ENCODE peak calls at places on chromosomes 12 and 14, in four cellular contexts. I, Y, M and N are unnamed samples.

GRCh38 chr12:80352476-80352875 is 91.6 kb upstream of the PTPRQ start:
- DNase-seq in I (no peak), Y (peak; percentile 22), M (no peak), N (no peak)

GRCh38 chr12:70451528-70451927 is 85.4 kb downstream of the KCNMB4 start:
- DNase-seq in I (no peak), Y (no peak), M (no peak), N (no peak)

GRCh38 chr14:88895116-88895515 is 70.7 kb downstream of the TTC8 start:
- DNase-seq in I (no peak), Y (peak; percentile 56), M (no peak), N (no peak)

GRCh38 chr12:101715045-101715444 is 17.6 kb downstream of the CHPT1 start:
- DNase-seq in I (no peak), Y (no peak), M (no peak), N (no peak)

GRCh38 chr12:52797529-52797894 is 1.6 kb upstream of the KRT3 start:
- DNase-seq in I (no peak), Y (no peak), M (no peak), N (no peak)

GRCh38 chr14:53368714-53369191 is 215.6 kb upstream of the DDHD1 start:
- DNase-seq in I (no peak), Y (peak; percentile 94), M (no peak), N (no peak)

GRCh38 chr12:55828357-55828756 is 1.0 kb downstream of the DNAJC14 start:
- DNase-seq in I (no peak), Y (no peak), M (no peak), N (no peak)

GRCh38 chr14:51605575-51605974 is 46.1 kb upstream of the FRMD6 start:
- DNase-seq in I (no peak), Y (no peak), M (no peak), N (no peak)

GRCh38 chr14:83566567-83566966 is 1963.4 kb upstream of the FLRT2 start:
- DNase-seq in I (no peak), Y (no peak), M (no peak), N (no peak)

GRCh38 chr12:55057466-55057865 is 37.7 kb downstream of the NEUROD4 start:
- DNase-seq in I (no peak), Y (peak; percentile 6), M (no peak), N (no peak)

GRCh38 chr12:25200703-25201102 is 5.7 kb downstream of the ETFRF1 start:
- DNase-seq in I (no peak), Y (peak; percentile 24), M (no peak), N (no peak)

GRCh38 chr12:48998497-48999353 is 450 bp downstream of the DDN start:
- DNase-seq in I (peak; percentile 40), Y (peak; percentile 42), M (peak; percentile 71), N (peak; percentile 88)

GRCh38 chr14:65179918-65180724 is 77.8 kb upstream of the MAX start:
- DNase-seq in I (peak; percentile 60), Y (peak; percentile 96), M (peak; percentile 95), N (peak; percentile 61)

GRCh38 chr12:119940881-119941280 is 48.2 kb upstream of the BICDL1 start:
- DNase-seq in I (no peak), Y (peak; percentile 88), M (no peak), N (no peak)

GRCh38 chr12:6268484-6269157 is 41.9 kb upstream of the PLEKHG6 start:
- DNase-seq in I (no peak), Y (no peak), M (no peak), N (no peak)

GRCh38 chr12:19643635-19644034 is 204.3 kb downstream of the AEBP2 start:
- DNase-seq in I (no peak), Y (peak; percentile 67), M (no peak), N (no peak)

GRCh38 chr14:104461676-104462443 is 117.7 kb upstream of the C14orf180 start:
- DNase-seq in I (no peak), Y (no peak), M (no peak), N (no peak)

GRCh38 chr12:111242190-111242589 is 126.7 kb downstream of the PHETA1 start:
- DNase-seq in I (no peak), Y (no peak), M (no peak), N (no peak)

GRCh38 chr12:131856366-131857097 is 28.3 kb downstream of the MMP17 start:
- DNase-seq in I (no peak), Y (no peak), M (no peak), N (no peak)

GRCh38 chr14:69259531-69260245 is at the start of gene GALNT16:
- DNase-seq in I (peak; percentile 62), Y (no peak), M (no peak), N (no peak)

GRCh38 chr12:100200450-100201181 is at the start of gene ACTR6:
- DNase-seq in I (peak; percentile 96), Y (peak; percentile 96), M (peak; percentile 97), N (peak; percentile 98)
- TF ChIP-seq CTCF in I (no peak), Y (no peak), M (no peak), N (no peak)

DNA sequence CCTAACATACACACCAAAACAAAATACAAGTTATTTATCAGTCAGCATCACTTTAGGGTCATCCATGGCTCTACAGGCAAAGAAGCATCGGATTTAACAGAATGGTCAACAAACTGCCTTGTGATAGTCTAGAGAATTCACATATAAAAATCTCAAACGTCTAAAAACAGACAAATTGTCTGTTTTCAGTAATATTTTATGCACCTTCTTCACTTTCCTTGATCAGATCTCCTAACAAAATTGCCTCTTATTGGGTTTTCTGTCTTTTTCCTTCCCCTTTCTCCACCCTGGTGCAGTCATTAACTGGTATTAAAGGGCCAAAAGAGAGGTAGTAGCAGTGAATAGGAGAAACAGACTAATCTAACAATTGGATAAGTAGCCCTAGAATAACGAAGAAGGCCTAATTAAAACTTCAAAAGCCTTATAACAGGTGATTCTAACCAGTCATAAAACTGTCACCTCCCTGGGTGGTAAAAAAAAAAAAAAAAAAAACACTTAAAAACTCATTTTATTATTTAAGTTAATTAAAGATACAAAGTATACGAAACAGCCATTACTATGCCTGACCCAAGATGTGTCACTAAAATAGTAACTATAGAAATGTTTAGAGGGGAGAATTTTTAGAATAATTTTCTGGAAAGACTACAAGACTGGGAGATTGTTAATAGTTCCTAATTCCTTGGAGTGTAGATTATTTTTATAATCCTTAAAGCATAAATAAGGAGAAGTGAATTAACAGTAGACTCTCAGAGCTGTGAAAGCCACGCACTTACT is 1.5 kb downstream of the KIF21A start:
- DNase-seq in I (no peak), Y (no peak), M (no peak), N (no peak)
- H3K4me3 ChIP-seq in I (peak overlapping the region; percentile 76), Y (peak overlapping the region; percentile 69), M (peak overlapping the region; percentile 69), N (no peak overlapping the region)

DNA sequence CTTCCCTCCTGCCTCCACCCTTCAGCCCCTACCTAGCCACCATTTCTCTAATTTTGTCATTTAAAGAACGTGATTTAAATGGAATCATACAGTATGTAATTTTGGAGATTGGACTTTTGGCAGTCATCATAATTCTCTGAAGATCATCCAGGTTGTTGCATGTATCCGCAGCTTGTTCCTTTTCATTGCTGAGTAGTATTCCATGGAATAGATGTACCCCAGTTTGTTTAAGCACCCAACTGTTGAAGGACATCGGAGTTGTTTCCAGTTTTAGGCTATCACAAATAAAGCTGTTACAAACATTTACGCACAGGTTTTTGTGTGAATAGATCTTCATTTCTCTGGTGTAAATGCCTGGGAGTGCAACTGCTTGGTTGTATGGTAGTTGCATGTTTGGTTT is 61.1 kb upstream of the PWP1 start:
- DNase-seq in I (no peak), Y (no peak), M (no peak), N (no peak)
- TF ChIP-seq CTCF in I (no peak), Y (no peak), M (no peak), N (no peak)

GRCh38 chr12:90004319-90005074 is 295.9 kb upstream of the ATP2B1 start:
- DNase-seq in I (no peak), Y (no peak), M (peak; percentile 14), N (no peak)
- H3K4me3 ChIP-seq in I (no peak overlapping the region), Y (no peak overlapping the region), M (no peak overlapping the region), N (no peak overlapping the region)

DNA sequence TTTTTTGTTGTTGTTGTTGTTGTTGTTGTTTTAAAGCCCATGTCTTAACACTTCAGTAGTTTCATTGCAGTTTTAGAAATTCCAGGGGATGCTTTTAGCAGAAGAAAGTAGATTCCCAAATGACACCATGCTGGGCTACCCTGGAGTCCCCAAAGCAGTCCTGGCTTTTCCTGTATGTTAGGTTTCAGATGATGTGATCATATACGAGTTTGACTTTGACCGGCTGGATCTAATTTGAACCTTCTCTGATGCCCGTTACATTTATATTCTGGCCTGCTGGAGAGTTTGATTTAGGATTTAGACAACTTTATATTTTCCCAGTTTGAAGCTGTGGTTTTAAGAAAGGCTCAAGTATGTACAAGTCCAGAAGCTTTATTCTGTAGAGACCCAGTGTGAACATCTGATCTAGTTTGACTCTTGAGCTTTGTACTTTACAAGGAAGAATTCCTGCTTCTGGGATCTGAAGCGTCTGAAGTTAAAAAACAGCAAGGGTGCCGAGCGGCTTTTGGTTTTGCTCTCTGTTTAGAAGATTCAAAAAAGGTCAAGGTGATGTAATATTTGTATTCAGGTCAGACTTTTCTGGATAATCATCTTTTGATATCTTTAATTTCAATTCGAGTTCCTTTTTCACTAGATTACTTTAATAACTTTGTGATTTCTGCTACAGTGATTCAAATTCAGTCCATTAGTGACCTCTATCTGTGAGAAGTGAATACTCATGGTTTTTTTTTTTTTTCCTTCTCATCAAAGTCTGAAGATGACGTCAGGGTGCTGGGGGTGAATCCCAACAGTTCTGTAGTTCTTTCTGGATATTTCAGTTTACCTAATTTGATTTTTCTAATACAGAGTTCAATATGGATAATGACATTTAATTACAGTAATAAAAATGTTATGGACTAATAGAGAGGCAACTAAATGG is 6.2 kb downstream of the FLRT2 start:
- DNase-seq in I (no peak), Y (peak; percentile 79), M (no peak), N (no peak)
- TF ChIP-seq CTCF in I (peak; percentile 27), Y (peak; percentile 49), M (no peak), N (no peak)

DNA sequence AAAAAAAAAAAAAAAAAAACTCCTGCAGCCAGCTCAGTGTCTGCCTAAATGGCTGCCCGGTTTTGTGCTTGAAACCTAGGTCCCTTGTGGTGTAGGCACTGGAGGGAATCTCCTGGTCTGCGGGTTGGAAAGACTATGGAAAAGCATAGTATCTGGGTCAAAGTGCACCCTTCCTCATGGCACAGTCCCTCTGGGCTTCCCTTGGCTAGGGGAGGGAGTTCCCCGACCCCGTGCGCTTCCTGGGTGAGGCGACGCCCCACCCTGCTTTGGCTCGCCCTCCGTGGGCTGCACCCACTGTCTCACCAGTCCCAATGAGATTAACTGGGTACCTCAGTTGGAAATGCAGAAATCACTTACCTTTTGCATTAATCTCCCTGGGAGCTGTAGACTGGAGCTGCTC is 14.3 kb downstream of the PTCSC3 start:
- DNase-seq in I (no peak), Y (no peak), M (no peak), N (no peak)
- H3K4me3 ChIP-seq in I (no peak overlapping the region), Y (no peak overlapping the region), M (no peak overlapping the region), N (no peak overlapping the region)